ENCODE peak calls at places on chromosomes 1 and 21, in six cellular contexts. V is uterus, T is ovary, D is Peyer's patch, G is SJCRH30, W is stomach. B is an unnamed sample. For H3K4me1 and H3K27me3, the result is how much of the 10 kb centered on the place peaks cover.

GRCh38 chr1:218711021-218711420 is 365.9 kb downstream of the TGFB2 start:
- DNase-seq in V (no peak), T (no peak), D (no peak), G (no peak), W (no peak), B (no peak)

GRCh38 chr1:19430121-19431068 is 54.9 kb downstream of the CAPZB start:
- DNase-seq in V (no peak), T (no peak), D (no peak), G (no peak), W (peak), B (no peak)

GRCh38 chr1:204196068-204196795 is at the start of gene KISS1:
- DNase-seq in V (no peak), T (no peak), D (no peak), G (no peak), W (no peak), B (no peak)

GRCh38 chr1:67214420-67215174 is 48.3 kb downstream of the IL23R start:
- DNase-seq in V (peak), T (no peak), D (peak), G (peak), W (no peak), B (peak)

GRCh38 chr1:26016258-26016943 is 5.2 kb upstream of the EXTL1 start:
- DNase-seq in V (no peak), T (no peak), D (no peak), G (peak), W (no peak), B (no peak)

GRCh38 chr1:201137579-201138310 is 10.8 kb upstream of the ASCL5 start:
- DNase-seq in V (peak), T (peak), D (no peak), G (no peak), W (peak), B (no peak)

GRCh38 chr1:1293258-1293617 is 13.0 kb downstream of the SCNN1D start:
- DNase-seq in V (no peak), T (no peak), D (no peak), G (no peak), W (no peak), B (no peak)

GRCh38 chr1:99766378-99766800 is at the start of gene FRRS1:
- DNase-seq in V (peak), T (peak), D (peak), G (peak), W (peak), B (no peak)

GRCh38 chr21:36747815-36748381 is 49.0 kb downstream of the SIM2 start:
- DNase-seq in V (no peak), T (no peak), D (no peak), G (peak), W (no peak), B (no peak)

GRCh38 chr1:66539491-66539890 is 5.5 kb downstream of the SGIP1 start:
- DNase-seq in V (no peak), T (no peak), D (no peak), G (no peak), W (no peak), B (no peak)

GRCh38 chr1:108016451-108016920 is 51.5 kb upstream of the VAV3 start:
- DNase-seq in V (no peak), T (no peak), D (no peak), G (peak), W (no peak), B (no peak)

GRCh38 chr21:26972131-26972707 is 5.3 kb upstream of the ADAMTS5 start:
- DNase-seq in V (no peak), T (no peak), D (no peak), G (no peak), W (no peak), B (no peak)

GRCh38 chr1:204190212-204191211 is 5.8 kb downstream of the KISS1 start:
- DNase-seq in V (peak), T (peak), D (no peak), G (no peak), W (no peak), B (peak)

GRCh38 chr1:180415985-180416633 is 86.3 kb downstream of the ACBD6 start:
- DNase-seq in V (no peak), T (no peak), D (no peak), G (no peak), W (no peak), B (no peak)

GRCh38 chr1:230854423-230854822 is 13.9 kb downstream of the C1orf198 start:
- DNase-seq in V (no peak), T (no peak), D (no peak), G (no peak), W (no peak), B (no peak)

GRCh38 chr1:118988186-118989005 is at the start of gene TBX15:
- DNase-seq in V (no peak), T (no peak), D (no peak), G (peak), W (no peak), B (no peak)

GRCh38 chr1:19128965-19129514 is 81.0 kb downstream of the UBR4 start:
- DNase-seq in V (no peak), T (no peak), D (no peak), G (no peak), W (no peak), B (no peak)

GRCh38 chr21:26686278-26686677 is 113.2 kb upstream of the CYYR1 start:
- DNase-seq in V (no peak), T (no peak), D (peak), G (peak), W (no peak), B (no peak)

GRCh38 chr1:228695015-228695955 is 40.0 kb upstream of the RHOU start:
- DNase-seq in V (no peak), T (no peak), D (no peak), G (no peak), W (no peak), B (no peak)

GRCh38 chr1:2342384-2343022 is 48.9 kb downstream of the MORN1 start:
- DNase-seq in V (no peak), T (no peak), D (no peak), G (no peak), W (no peak), B (no peak)

GRCh38 chr1:208934933-208935332 is 648.6 kb upstream of the CAMK1G start:
- DNase-seq in V (no peak), T (no peak), D (no peak), G (no peak), W (no peak), B (no peak)

GRCh38 chr1:98086156-98086555 is 165.3 kb upstream of the DPYD start:
- DNase-seq in V (no peak), T (no peak), D (no peak), G (no peak), W (no peak), B (no peak)

GRCh38 chr1:168136709-168137514 is at the start of gene GPR161:
- DNase-seq in V (peak), T (peak), D (no peak), G (peak), W (peak), B (no peak)

GRCh38 chr1:219347843-219348475 is 174.3 kb downstream of the LYPLAL1 start:
- DNase-seq in V (peak), T (peak), D (no peak), G (no peak), W (peak), B (no peak)

GRCh38 chr1:220768127-220768601 is 18.5 kb upstream of the MTARC1 start:
- DNase-seq in V (no peak), T (no peak), D (no peak), G (no peak), W (peak), B (no peak)

GRCh38 chr1:32791881-32792280 is 25.3 kb downstream of the YARS1 start:
- DNase-seq in V (no peak), T (no peak), D (no peak), G (no peak), W (no peak), B (no peak)

GRCh38 chr21:31650930-31651329 is 8.6 kb upstream of the SOD1 start:
- DNase-seq in V (no peak), T (no peak), D (no peak), G (no peak), W (no peak), B (no peak)

GRCh38 chr1:221699582-221700519 is 42.0 kb downstream of the DUSP10 start:
- DNase-seq in V (no peak), T (no peak), D (no peak), G (no peak), W (no peak), B (no peak)

GRCh38 chr1:14682941-14683340 is 84.5 kb downstream of the KAZN start:
- DNase-seq in V (no peak), T (no peak), D (no peak), G (no peak), W (no peak), B (no peak)

GRCh38 chr1:62782197-62782886 is 1.6 kb upstream of the ATG4C start:
- DNase-seq in V (no peak), T (no peak), D (no peak), G (no peak), W (no peak), B (no peak)

GRCh38 chr1:148353461-148354283 is 129.4 kb downstream of the PPIAL4G start:
- DNase-seq in V (no peak), T (no peak), D (no peak), G (no peak), W (no peak), B (no peak)

GRCh38 chr1:66575739-66576138 is 41.8 kb downstream of the SGIP1 start:
- DNase-seq in V (peak), T (peak), D (no peak), G (peak), W (no peak), B (no peak)

GRCh38 chr21:36162631-36163030 is 6.0 kb downstream of the DOP1B start:
- DNase-seq in V (no peak), T (no peak), D (no peak), G (no peak), W (peak), B (no peak)

GRCh38 chr1:31701137-31701736 is 2.6 kb downstream of the COL16A1 start:
- DNase-seq in V (peak), T (peak), D (peak), G (peak), W (peak), B (no peak)

GRCh38 chr1:116871772-116872146 is 38.0 kb upstream of the PTGFRN start:
- DNase-seq in V (peak), T (no peak), D (no peak), G (no peak), W (no peak), B (no peak)

GRCh38 chr1:201769966-201770365 is 59.0 kb upstream of the IPO9 start:
- DNase-seq in V (no peak), T (no peak), D (no peak), G (no peak), W (no peak), B (no peak)

GRCh38 chr1:3465935-3466321 is 11.5 kb downstream of the ARHGEF16 start:
- DNase-seq in V (no peak), T (no peak), D (no peak), G (no peak), W (no peak), B (no peak)

GRCh38 chr1:3463891-3464648 is 9.6 kb downstream of the ARHGEF16 start:
- DNase-seq in V (no peak), T (no peak), D (no peak), G (no peak), W (no peak), B (no peak)

GRCh38 chr1:3465091-3465934 is 10.8 kb downstream of the ARHGEF16 start:
- DNase-seq in V (no peak), T (no peak), D (no peak), G (no peak), W (no peak), B (no peak)

GRCh38 chr1:3463408-3463811 is 8.9 kb downstream of the ARHGEF16 start:
- DNase-seq in V (no peak), T (no peak), D (no peak), G (no peak), W (no peak), B (no peak)

GRCh38 chr1:3464649-3465025 is 10.2 kb downstream of the ARHGEF16 start:
- DNase-seq in V (no peak), T (no peak), D (no peak), G (no peak), W (no peak), B (no peak)
- H3K4me1 ChIP-seq in V (under half), T (under half), D (under half), G (under half), W (under half), B (under half)

GRCh38 chr1:29624320-29624719 is 388.0 kb downstream of the PTPRU start:
- DNase-seq in V (no peak), T (no peak), D (no peak), G (no peak), W (no peak), B (no peak)
- H3K27me3 ChIP-seq in V (under half), T (under half), D (under half), G (under half), W (under half), B (under half)

GRCh38 chr1:182175340-182176068 is 114.0 kb upstream of the ZNF648 start:
- DNase-seq in V (no peak), T (no peak), D (no peak), G (no peak), W (no peak), B (no peak)
- H3K27ac ChIP-seq in V (peak), T (no peak), D (no peak), G (no peak), W (peak), B (no peak)

GRCh38 chr21:43808832-43809251 is 19.5 kb downstream of the RRP1 start:
- DNase-seq in V (no peak), T (no peak), D (no peak), G (no peak), W (no peak), B (no peak)

GRCh38 chr21:43810505-43811261 is 21.3 kb downstream of the RRP1 start:
- DNase-seq in V (peak), T (peak), D (peak), G (peak), W (peak), B (peak)

GRCh38 chr21:43811262-43812105 is 22.1 kb downstream of the RRP1 start:
- DNase-seq in V (no peak), T (no peak), D (no peak), G (peak), W (no peak), B (no peak)

GRCh38 chr21:43809346-43809799 is 20.0 kb downstream of the RRP1 start:
- DNase-seq in V (no peak), T (no peak), D (no peak), G (no peak), W (no peak), B (no peak)

DNA sequence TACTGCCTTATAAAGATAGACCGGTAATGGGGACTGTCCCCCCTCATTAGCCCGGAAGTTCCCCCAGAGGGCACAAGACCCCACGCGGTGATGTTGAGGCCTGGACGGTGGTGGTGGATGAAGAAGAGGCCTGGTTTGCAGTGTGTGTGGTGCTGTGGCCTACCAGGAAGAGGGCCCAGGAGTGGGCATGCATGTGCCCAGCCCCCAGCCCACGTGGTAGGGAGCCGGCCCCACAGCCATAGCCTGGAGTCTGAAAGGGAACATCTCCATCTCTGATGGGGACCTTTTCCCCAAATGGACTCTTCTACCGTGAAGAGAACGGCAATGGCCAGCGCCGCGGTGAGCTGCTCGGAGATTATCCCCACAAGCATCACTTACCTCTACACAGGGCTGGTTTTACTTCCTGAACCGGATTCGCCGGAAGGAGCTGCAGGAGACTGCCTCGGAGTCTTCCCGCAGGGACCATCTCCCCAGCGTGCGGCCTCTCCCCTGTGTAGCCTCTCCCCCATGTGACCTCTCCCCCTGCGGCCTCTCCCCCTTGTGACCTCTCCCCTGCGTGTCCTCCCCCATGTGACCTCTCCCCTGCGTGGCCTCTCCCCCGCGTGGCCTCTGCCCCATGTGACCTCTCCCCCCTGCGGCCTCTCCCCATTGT is 20.6 kb downstream of the RRP1 start:
- DNase-seq in V (no peak), T (no peak), D (no peak), G (no peak), W (no peak), B (no peak)
- H3K4me1 ChIP-seq in V (under half), T (under half), D (under half), G (under half), W (under half), B (under half)

GRCh38 chr21:33071878-33072306 is 2.0 kb downstream of the OLIG1 start:
- DNase-seq in V (no peak), T (no peak), D (no peak), G (no peak), W (no peak), B (no peak)
- H3K27me3 ChIP-seq in V (under half), T (under half), D (under half), G (under half), W (half or more), B (under half)

GRCh38 chr1:27650527-27651175 is 15.7 kb upstream of the FGR start:
- DNase-seq in V (no peak), T (no peak), D (no peak), G (no peak), W (no peak), B (no peak)
- H3K27ac ChIP-seq in V (no peak), T (no peak), D (no peak), G (no peak), W (no peak), B (no peak)

GRCh38 chr1:42983675-42984074 is 25.0 kb upstream of the SLC2A1 start:
- DNase-seq in V (no peak), T (no peak), D (no peak), G (no peak), W (no peak), B (no peak)
- H3K4me1 ChIP-seq in V (under half), T (under half), D (under half), G (under half), W (under half), B (under half)

GRCh38 chr1:4033732-4034131 is 133.7 kb upstream of the C1orf174 start:
- DNase-seq in V (no peak), T (no peak), D (no peak), G (no peak), W (no peak), B (no peak)
- H3K27me3 ChIP-seq in V (under half), T (under half), D (under half), G (under half), W (under half), B (under half)